ENCODE peak calls at places on chromosomes 16 and 17, in four cellular contexts. X is CD8-positive, alpha-beta T cell; M is lower lobe of right lung; H is body of pancreas. V is an unnamed sample.

GRCh38 chr17:36928450-36929125 is 8.7 kb upstream of the LHX1 start:
- ATAC-seq in X (no peak), M (no peak), H (no peak), V (no peak)

GRCh38 chr16:82761858-82762257 is 135.1 kb downstream of the CDH13 start:
- ATAC-seq in X (no peak), M (peak), H (peak), V (no peak)

GRCh38 chr17:38544839-38545209 is 60.9 kb downstream of the SRCIN1 start:
- ATAC-seq in X (no peak), M (no peak), H (no peak), V (no peak)

GRCh38 chr17:76921340-76922036 is 53.3 kb downstream of the MGAT5B start:
- ATAC-seq in X (no peak), M (no peak), H (no peak), V (no peak)

GRCh38 chr17:77349976-77350830 is 209.4 kb downstream of the SEC14L1 start:
- ATAC-seq in X (no peak), M (no peak), H (no peak), V (no peak)

GRCh38 chr17:59038734-59039133 is 67.9 kb downstream of the TRIM37 start:
- ATAC-seq in X (no peak), M (no peak), H (no peak), V (no peak)

GRCh38 chr16:87417511-87417910 is 25.4 kb downstream of the MAP1LC3B start:
- ATAC-seq in X (no peak), M (peak), H (no peak), V (no peak)

GRCh38 chr17:63445065-63445464 is 1.0 kb downstream of the CYB561 start:
- ATAC-seq in X (no peak), M (no peak), H (no peak), V (no peak)

GRCh38 chr16:15993541-15993940 is 44.1 kb downstream of the ABCC1 start:
- ATAC-seq in X (no peak), M (no peak), H (no peak), V (no peak)

GRCh38 chr16:66668777-66669444 is 27.6 kb downstream of the CMTM4 start:
- ATAC-seq in X (no peak), M (no peak), H (no peak), V (no peak)

GRCh38 chr17:21373034-21373433 is 3.1 kb upstream of the KCNJ12 start:
- ATAC-seq in X (no peak), M (no peak), H (no peak), V (no peak)

GRCh38 chr17:65634533-65634932 is 73.1 kb upstream of the AXIN2 start:
- ATAC-seq in X (no peak), M (peak), H (no peak), V (no peak)

GRCh38 chr17:72631568-72631967 is 460.9 kb downstream of the SLC39A11 start:
- ATAC-seq in X (no peak), M (no peak), H (no peak), V (no peak)
- H3K4me3 ChIP-seq in X (no peak), M (no peak), H (no peak), V (no peak)

GRCh38 chr17:42233994-42234393 is 39.7 kb upstream of the GHDC start:
- ATAC-seq in X (no peak), M (no peak), H (no peak), V (peak)
- H3K27ac ChIP-seq in X (no peak), M (no peak), H (no peak), V (no peak)

GRCh38 chr16:57282510-57283213 is 1.8 kb downstream of the PLLP start:
- ATAC-seq in X (no peak), M (peak), H (no peak), V (no peak)
- H3K4me3 ChIP-seq in X (no peak), M (peak), H (no peak), V (peak)

DNA sequence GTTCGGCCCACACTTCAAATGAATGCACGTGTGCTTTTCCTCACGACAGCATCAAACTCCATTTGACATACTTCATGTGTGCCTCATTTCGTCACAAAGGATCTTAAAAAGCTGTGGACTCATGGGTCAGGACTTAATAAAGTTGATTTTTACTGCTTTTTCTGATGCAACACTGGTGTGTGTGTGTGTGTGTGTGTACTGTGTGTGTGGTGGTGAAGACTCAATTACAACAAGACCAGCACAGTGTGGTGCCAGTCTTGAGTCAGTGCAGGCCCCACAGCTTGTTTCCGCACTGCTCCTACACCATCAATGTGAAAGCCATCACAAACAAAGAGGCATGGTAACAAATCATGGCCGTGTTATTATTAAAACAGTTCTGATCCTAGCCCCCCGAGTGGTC is 17.7 kb downstream of the CDIP1 start:
- ATAC-seq in X (no peak), M (no peak), H (no peak), V (no peak)
- H3K27ac ChIP-seq in X (no peak), M (no peak), H (no peak), V (no peak)

DNA sequence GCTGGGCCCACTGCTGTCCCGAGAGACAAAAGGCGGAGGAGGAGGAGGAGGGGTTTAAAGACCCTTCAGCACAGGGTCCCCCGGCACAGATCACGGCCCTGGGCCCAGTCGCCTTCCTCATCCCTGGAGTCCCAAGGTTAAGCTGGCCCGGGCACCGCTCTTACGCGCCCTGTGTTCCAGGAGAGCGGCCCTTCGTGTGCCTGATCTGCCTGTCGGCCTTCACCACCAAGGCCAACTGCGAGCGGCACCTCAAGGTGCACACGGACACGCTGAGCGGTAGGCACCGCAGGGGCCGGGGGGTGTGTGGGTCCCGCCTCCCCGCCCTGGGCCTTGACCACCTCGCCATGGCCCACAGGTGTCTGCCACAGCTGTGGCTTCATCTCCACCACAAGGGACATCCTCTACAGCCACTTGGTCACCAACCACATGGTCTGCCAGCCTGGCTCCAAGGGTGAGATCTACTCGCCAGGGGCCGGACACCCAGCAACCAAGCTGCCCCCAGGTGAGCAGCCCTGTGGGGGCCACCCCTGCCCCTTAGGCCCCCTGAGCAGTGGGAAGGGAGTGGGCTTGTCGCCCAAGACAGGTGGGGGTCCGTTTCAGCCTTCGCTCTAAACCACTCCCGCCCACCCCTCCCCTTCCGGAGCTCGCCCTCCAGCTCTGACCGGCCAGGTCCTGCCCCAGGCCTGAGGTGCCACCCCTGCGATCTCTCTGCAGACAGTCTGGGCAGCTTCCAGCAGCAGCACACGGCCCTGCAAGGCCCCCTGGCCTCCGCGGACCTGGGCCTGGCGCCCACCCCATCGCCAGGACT is 37.6 kb upstream of the ZC3H18 start:
- ATAC-seq in X (no peak), M (peak), H (no peak), V (no peak)
- H3K4me3 ChIP-seq in X (no peak), M (peak), H (no peak), V (peak)